ENCODE peak calls at places on chromosomes 2 and 18, in seven cellular contexts. U, I, F, P, B, N and O are unnamed samples.

GRCh38 chr2:239311132-239312040 is 89.4 kb downstream of the HDAC4 start:
- DNase-seq in P (no peak), B (no peak), U (no peak), N (no peak), F (no peak), I (peak), O (no peak)

GRCh38 chr2:153476491-153477095 is 2.0 kb downstream of the RPRM start:
- DNase-seq in P (peak), B (no peak), N (no peak), I (no peak), U (no peak), F (no peak), O (no peak)

GRCh38 chr2:113273031-113273551 is 5.6 kb downstream of the PAX8 start:
- DNase-seq in I (peak), P (peak), U (peak), N (no peak), F (peak), B (no peak), O (peak)

GRCh38 chr2:40403233-40403841 is 48.6 kb downstream of the SLC8A1 start:
- DNase-seq in I (no peak), P (no peak), F (no peak), N (peak), B (no peak), U (peak), O (peak)

GRCh38 chr2:159637988-159638501 is 21.7 kb upstream of the BAZ2B start:
- DNase-seq in B (no peak), P (peak), I (no peak), U (peak), N (peak), F (no peak), O (peak)

GRCh38 chr2:241354668-241355658 is 1.1 kb upstream of the FARP2 start:
- DNase-seq in P (peak), N (peak), F (peak), I (peak), B (peak), U (peak), O (peak)

GRCh38 chr18:2857491-2858063 is 10.8 kb downstream of the EMILIN2 start:
- DNase-seq in P (peak), I (no peak), N (peak), F (no peak), U (peak), B (no peak), O (peak)

GRCh38 chr18:4870177-4870773 is 326.8 kb downstream of the AKAIN1 start:
- DNase-seq in U (no peak), B (no peak), F (no peak), N (peak), I (peak), P (peak), O (no peak)

GRCh38 chr2:75503048-75503607 is 57.6 kb downstream of the EVA1A start:
- DNase-seq in P (peak), N (peak), F (no peak), I (no peak), B (no peak), U (peak), O (peak)

GRCh38 chr18:79819951-79820351 is 22.2 kb downstream of the KCNG2 start:
- DNase-seq in U (no peak), N (no peak), P (no peak), F (no peak), B (no peak), I (no peak), O (no peak)
- H2BK5ac ChIP-seq in U (no peak), N (no peak), P (no peak), F (no peak), B (no peak), I (no peak), O (no peak)

GRCh38 chr2:216113572-216113971 is 4.4 kb downstream of the XRCC5 start:
- DNase-seq in F (no peak), U (no peak), N (no peak), B (no peak), I (no peak), P (no peak), O (no peak)
- H3K9ac ChIP-seq in F (no peak), U (no peak), N (no peak), B (no peak), I (no peak), P (no peak), O (peak)

DNA sequence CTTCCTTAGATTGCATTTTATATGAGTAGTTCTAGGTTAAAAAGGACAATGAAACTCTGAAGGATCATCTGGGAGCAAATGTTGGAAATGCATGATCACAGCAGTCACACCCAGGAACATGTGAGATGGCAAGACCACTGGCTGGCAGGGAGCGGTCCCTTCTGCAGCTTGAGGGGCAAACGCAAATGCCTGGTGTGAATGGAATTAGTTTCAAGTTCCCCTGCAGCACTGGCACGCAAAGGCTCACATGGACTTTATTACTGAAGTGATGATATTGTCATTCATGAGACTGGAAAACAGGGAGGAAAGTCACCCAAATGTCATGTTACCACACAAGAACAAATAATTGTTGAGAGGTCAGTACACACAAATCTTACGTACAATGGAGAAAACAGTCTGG is 223.3 kb downstream of the FBXO15 start:
- DNase-seq in N (no peak), U (no peak), F (no peak), P (no peak), B (no peak), I (no peak), O (no peak)
- H2BK5ac ChIP-seq in N (no peak), U (peak), F (no peak), P (no peak), B (no peak), I (no peak), O (no peak)

GRCh38 chr2:127661949-127662510 is 13.3 kb downstream of the LIMS2 start:
- DNase-seq in P (no peak), F (no peak), B (no peak), N (no peak), U (no peak), I (no peak), O (peak)
- H3K9ac ChIP-seq in P (no peak), F (no peak), B (no peak), N (no peak), U (no peak), I (no peak), O (peak)

GRCh38 chr2:101463458-101463857 is 11.5 kb downstream of the RFX8 start:
- DNase-seq in F (no peak), B (no peak), I (no peak), U (no peak), N (no peak), P (no peak), O (no peak)
- H2BK5ac ChIP-seq in F (no peak), B (no peak), I (no peak), U (peak), N (no peak), P (no peak), O (no peak)